ENCODE peak calls at places on chromosomes 16 and 17, in six cellular contexts. One of them, this sample, is unnamed.

GRCh38 chr16:13203725-13204124 is 302.3 kb downstream of the SHISA9 start:
- DNase-seq in lower leg skin: no peak
- DNase-seq in GM12865: no peak
- DNase-seq in AG10803: no peak
- DNase-seq in fibroblast of mammary gland: no peak
- DNase-seq in DND-41: no peak
- DNase-seq in this sample: no peak

GRCh38 chr16:81864646-81865382 is 85.7 kb downstream of the PLCG2 start:
- DNase-seq in lower leg skin: no peak
- DNase-seq in GM12865: no peak
- DNase-seq in AG10803: no peak
- DNase-seq in fibroblast of mammary gland: no peak
- DNase-seq in DND-41: no peak
- DNase-seq in this sample: no peak

GRCh38 chr17:56913867-56914640 is at the start of gene TRIM25:
- DNase-seq in lower leg skin: peak
- DNase-seq in GM12865: peak
- DNase-seq in AG10803: peak
- DNase-seq in fibroblast of mammary gland: peak
- DNase-seq in DND-41: peak
- DNase-seq in this sample: peak

GRCh38 chr17:40059729-40060475 is 2.9 kb upstream of the THRA start:
- DNase-seq in lower leg skin: no peak
- DNase-seq in GM12865: no peak
- DNase-seq in AG10803: no peak
- DNase-seq in fibroblast of mammary gland: no peak
- DNase-seq in DND-41: no peak
- DNase-seq in this sample: no peak

GRCh38 chr17:49575524-49576120 is at the start of gene NXPH3:
- DNase-seq in lower leg skin: peak
- DNase-seq in GM12865: peak
- DNase-seq in AG10803: peak
- DNase-seq in fibroblast of mammary gland: peak
- DNase-seq in DND-41: no peak
- DNase-seq in this sample: no peak

GRCh38 chr17:16100737-16101400 is 101.2 kb downstream of the TTC19 start:
- DNase-seq in lower leg skin: no peak
- DNase-seq in GM12865: no peak
- DNase-seq in AG10803: no peak
- DNase-seq in fibroblast of mammary gland: peak
- DNase-seq in DND-41: no peak
- DNase-seq in this sample: no peak

GRCh38 chr16:76194621-76195015 is 82.6 kb upstream of the CNTNAP4 start:
- DNase-seq in lower leg skin: no peak
- DNase-seq in GM12865: no peak
- DNase-seq in AG10803: no peak
- DNase-seq in fibroblast of mammary gland: peak
- DNase-seq in DND-41: no peak
- DNase-seq in this sample: no peak

GRCh38 chr16:88376835-88377726 is 5.7 kb upstream of the ZNF469 start:
- DNase-seq in lower leg skin: no peak
- DNase-seq in GM12865: no peak
- DNase-seq in AG10803: peak
- DNase-seq in fibroblast of mammary gland: peak
- DNase-seq in DND-41: no peak
- DNase-seq in this sample: no peak

GRCh38 chr16:27436921-27437650 is 35.1 kb downstream of the IL21R start:
- DNase-seq in lower leg skin: peak
- DNase-seq in GM12865: no peak
- DNase-seq in AG10803: no peak
- DNase-seq in fibroblast of mammary gland: no peak
- DNase-seq in DND-41: no peak
- DNase-seq in this sample: no peak

GRCh38 chr17:7677388-7678067 is 9.8 kb downstream of the TP53 start:
- DNase-seq in lower leg skin: no peak
- DNase-seq in GM12865: no peak
- DNase-seq in AG10803: no peak
- DNase-seq in fibroblast of mammary gland: no peak
- DNase-seq in DND-41: no peak
- DNase-seq in this sample: no peak

GRCh38 chr17:80029235-80029974 is 6.3 kb downstream of the TBC1D16 start:
- DNase-seq in lower leg skin: peak
- DNase-seq in GM12865: no peak
- DNase-seq in AG10803: peak
- DNase-seq in fibroblast of mammary gland: peak
- DNase-seq in DND-41: peak
- DNase-seq in this sample: no peak

GRCh38 chr16:68031951-68032350 is 8.9 kb downstream of the DUS2 start:
- DNase-seq in lower leg skin: no peak
- DNase-seq in GM12865: no peak
- DNase-seq in AG10803: no peak
- DNase-seq in fibroblast of mammary gland: peak
- DNase-seq in DND-41: no peak
- DNase-seq in this sample: no peak

GRCh38 chr17:44314031-44314430 is 5.6 kb downstream of the RUNDC3A start:
- DNase-seq in lower leg skin: no peak
- DNase-seq in GM12865: no peak
- DNase-seq in AG10803: no peak
- DNase-seq in fibroblast of mammary gland: no peak
- DNase-seq in DND-41: no peak
- DNase-seq in this sample: no peak

GRCh38 chr17:82050152-82050760 is 1.4 kb downstream of the RFNG start:
- DNase-seq in lower leg skin: no peak
- DNase-seq in GM12865: no peak
- DNase-seq in AG10803: no peak
- DNase-seq in fibroblast of mammary gland: no peak
- DNase-seq in DND-41: peak
- DNase-seq in this sample: peak
- H3K4me3 ChIP-seq in lower leg skin: no peak
- H3K4me3 ChIP-seq in GM12865: no peak
- H3K4me3 ChIP-seq in AG10803: peak
- H3K4me3 ChIP-seq in fibroblast of mammary gland: peak
- H3K4me3 ChIP-seq in DND-41: peak
- H3K4me3 ChIP-seq in this sample: peak

GRCh38 chr16:70779361-70779760 is 21.6 kb downstream of the VAC14 start:
- DNase-seq in lower leg skin: no peak
- DNase-seq in GM12865: no peak
- DNase-seq in AG10803: peak
- DNase-seq in fibroblast of mammary gland: peak
- DNase-seq in DND-41: no peak
- DNase-seq in this sample: no peak

GRCh38 chr16:70777973-70778406 is 23.0 kb downstream of the VAC14 start:
- DNase-seq in lower leg skin: no peak
- DNase-seq in GM12865: no peak
- DNase-seq in AG10803: peak
- DNase-seq in fibroblast of mammary gland: peak
- DNase-seq in DND-41: no peak
- DNase-seq in this sample: no peak

GRCh38 chr16:70775399-70775798 is 25.6 kb downstream of the VAC14 start:
- DNase-seq in lower leg skin: no peak
- DNase-seq in GM12865: no peak
- DNase-seq in AG10803: no peak
- DNase-seq in fibroblast of mammary gland: no peak
- DNase-seq in DND-41: no peak
- DNase-seq in this sample: no peak

GRCh38 chr16:70778901-70779309 is 22.1 kb downstream of the VAC14 start:
- DNase-seq in lower leg skin: peak
- DNase-seq in GM12865: no peak
- DNase-seq in AG10803: peak
- DNase-seq in fibroblast of mammary gland: peak
- DNase-seq in DND-41: no peak
- DNase-seq in this sample: no peak

DNA sequence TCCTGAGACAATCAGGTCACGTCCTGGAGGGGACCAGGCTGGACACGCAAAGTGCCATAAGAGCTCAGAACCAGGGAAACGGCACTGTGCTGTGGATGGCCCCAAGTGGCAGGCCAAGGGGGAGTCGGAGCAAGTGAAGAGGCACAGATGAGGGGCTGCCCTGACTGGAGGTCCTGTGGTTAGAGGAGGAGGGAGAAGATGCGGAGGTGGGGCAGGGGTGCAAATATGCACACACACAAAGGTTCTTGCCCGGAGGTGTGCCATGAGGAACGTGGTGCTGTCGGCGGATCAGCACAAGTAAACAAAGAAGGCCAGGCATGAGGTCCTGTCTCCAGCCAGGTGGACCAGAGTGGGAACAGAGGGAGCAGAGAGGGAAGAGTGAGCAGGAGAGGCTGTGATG is 23.5 kb downstream of the VAC14 start:
- DNase-seq in lower leg skin: no peak
- DNase-seq in GM12865: no peak
- DNase-seq in AG10803: no peak
- DNase-seq in fibroblast of mammary gland: no peak
- DNase-seq in DND-41: no peak
- DNase-seq in this sample: no peak
- TF ChIP-seq CTCF in lower leg skin: no peak
- TF ChIP-seq CTCF in GM12865: no peak
- TF ChIP-seq CTCF in AG10803: no peak
- TF ChIP-seq CTCF in fibroblast of mammary gland: no peak
- TF ChIP-seq CTCF in DND-41: no peak
- TF ChIP-seq CTCF in this sample: no peak

GRCh38 chr16:1653023-1653422 is 25.1 kb upstream of the JPT2 start:
- DNase-seq in lower leg skin: no peak
- DNase-seq in GM12865: no peak
- DNase-seq in AG10803: no peak
- DNase-seq in fibroblast of mammary gland: no peak
- DNase-seq in DND-41: no peak
- DNase-seq in this sample: no peak
- H3K4me3 ChIP-seq in lower leg skin: no peak
- H3K4me3 ChIP-seq in GM12865: no peak
- H3K4me3 ChIP-seq in AG10803: no peak
- H3K4me3 ChIP-seq in fibroblast of mammary gland: no peak
- H3K4me3 ChIP-seq in DND-41: no peak
- H3K4me3 ChIP-seq in this sample: no peak

GRCh38 chr17:82710499-82711232 is 5.8 kb upstream of the FN3KRP start:
- DNase-seq in lower leg skin: no peak
- DNase-seq in GM12865: no peak
- DNase-seq in AG10803: no peak
- DNase-seq in fibroblast of mammary gland: no peak
- DNase-seq in DND-41: no peak
- DNase-seq in this sample: no peak
- TF ChIP-seq CTCF in lower leg skin: no peak
- TF ChIP-seq CTCF in GM12865: no peak
- TF ChIP-seq CTCF in AG10803: no peak
- TF ChIP-seq CTCF in fibroblast of mammary gland: no peak
- TF ChIP-seq CTCF in DND-41: no peak
- TF ChIP-seq CTCF in this sample: peak

GRCh38 chr16:61233718-61234117 is 802.5 kb downstream of the CDH8 start:
- DNase-seq in lower leg skin: no peak
- DNase-seq in GM12865: no peak
- DNase-seq in AG10803: peak
- DNase-seq in fibroblast of mammary gland: no peak
- DNase-seq in DND-41: no peak
- DNase-seq in this sample: no peak

DNA sequence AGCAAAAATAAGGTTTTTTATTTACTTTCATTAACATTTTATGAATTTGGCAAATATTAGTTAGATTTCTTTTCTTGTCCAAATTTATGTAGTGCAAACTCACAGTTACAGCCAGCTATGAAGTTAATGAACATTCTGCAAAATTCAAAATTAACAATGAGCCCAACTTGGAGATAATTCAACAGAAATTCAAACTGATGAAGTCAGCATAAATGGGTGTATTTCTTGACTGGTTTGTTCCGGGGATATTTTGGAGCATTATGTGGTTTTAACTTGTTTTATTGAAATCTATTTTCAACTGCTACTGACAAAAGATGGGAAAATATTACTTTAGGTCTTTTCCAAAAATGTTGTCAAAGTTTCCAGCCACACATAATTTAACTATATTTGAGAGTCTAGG is 807.9 kb downstream of the CDH8 start:
- DNase-seq in lower leg skin: no peak
- DNase-seq in GM12865: no peak
- DNase-seq in AG10803: no peak
- DNase-seq in fibroblast of mammary gland: no peak
- DNase-seq in DND-41: no peak
- DNase-seq in this sample: no peak
- H3K4me3 ChIP-seq in lower leg skin: no peak
- H3K4me3 ChIP-seq in GM12865: no peak
- H3K4me3 ChIP-seq in AG10803: no peak
- H3K4me3 ChIP-seq in fibroblast of mammary gland: no peak
- H3K4me3 ChIP-seq in DND-41: no peak
- H3K4me3 ChIP-seq in this sample: no peak

DNA sequence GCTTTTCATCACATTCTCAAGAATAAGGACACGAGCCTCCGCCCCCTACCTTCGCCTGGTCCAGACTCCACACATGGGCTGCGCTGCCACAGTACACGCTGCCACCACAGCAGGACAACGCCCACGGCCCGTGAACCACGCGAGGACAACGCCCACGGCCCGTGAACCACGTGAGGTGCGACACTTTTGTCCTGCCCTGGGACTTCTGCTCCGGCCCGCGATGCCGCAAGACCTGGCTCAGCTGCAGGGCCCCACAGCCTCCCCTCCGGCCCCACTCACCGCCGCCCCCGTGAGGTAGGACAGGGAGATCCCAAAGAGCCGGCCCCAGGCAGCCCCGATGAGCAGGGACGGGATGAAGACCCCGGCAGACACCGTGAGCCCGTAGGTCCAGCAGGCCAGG is 5.9 kb upstream of the CCDC154 start:
- DNase-seq in lower leg skin: no peak
- DNase-seq in GM12865: no peak
- DNase-seq in AG10803: no peak
- DNase-seq in fibroblast of mammary gland: no peak
- DNase-seq in DND-41: no peak
- DNase-seq in this sample: no peak
- TF ChIP-seq CTCF in lower leg skin: no peak
- TF ChIP-seq CTCF in GM12865: no peak
- TF ChIP-seq CTCF in AG10803: no peak
- TF ChIP-seq CTCF in fibroblast of mammary gland: no peak
- TF ChIP-seq CTCF in DND-41: peak
- TF ChIP-seq CTCF in this sample: peak

GRCh38 chr16:79001156-79001997 is 599.2 kb downstream of the MAF start:
- DNase-seq in lower leg skin: no peak
- DNase-seq in GM12865: no peak
- DNase-seq in AG10803: no peak
- DNase-seq in fibroblast of mammary gland: no peak
- DNase-seq in DND-41: no peak
- DNase-seq in this sample: no peak
- H3K4me3 ChIP-seq in lower leg skin: no peak
- H3K4me3 ChIP-seq in GM12865: no peak
- H3K4me3 ChIP-seq in AG10803: no peak
- H3K4me3 ChIP-seq in fibroblast of mammary gland: no peak
- H3K4me3 ChIP-seq in DND-41: no peak
- H3K4me3 ChIP-seq in this sample: no peak

DNA sequence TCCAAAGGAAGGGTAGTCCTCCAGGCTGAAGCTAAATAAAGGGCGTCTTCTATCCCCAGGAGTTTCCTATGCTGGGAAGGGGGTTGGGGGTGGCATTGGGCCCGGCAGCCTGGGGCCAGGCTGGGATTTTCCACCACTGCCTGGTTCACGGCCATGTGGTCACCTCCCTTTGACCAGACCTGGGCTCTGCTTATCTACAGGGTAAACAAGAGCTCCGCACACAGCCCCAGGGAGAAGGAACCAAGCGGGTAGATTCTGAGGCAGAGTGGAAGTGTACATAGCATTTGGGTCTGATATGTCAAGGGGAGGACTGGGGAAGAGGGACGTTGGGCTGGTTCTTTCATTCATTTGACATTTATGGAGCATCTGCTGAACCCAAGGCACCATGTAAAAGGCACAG is 27.2 kb upstream of the TMEM220 start:
- DNase-seq in lower leg skin: no peak
- DNase-seq in GM12865: no peak
- DNase-seq in AG10803: no peak
- DNase-seq in fibroblast of mammary gland: no peak
- DNase-seq in DND-41: no peak
- DNase-seq in this sample: no peak
- TF ChIP-seq CTCF in lower leg skin: no peak
- TF ChIP-seq CTCF in GM12865: no peak
- TF ChIP-seq CTCF in AG10803: no peak
- TF ChIP-seq CTCF in fibroblast of mammary gland: no peak
- TF ChIP-seq CTCF in DND-41: no peak
- TF ChIP-seq CTCF in this sample: no peak